ENCODE peak calls at places on chromosomes 6 and 20, in five cellular contexts. T is heart right ventricle, Q is lower lobe of right lung, U is pancreas, J is stomach. C is an unnamed sample.

GRCh38 chr6:87118054-87118453 is 23.1 kb upstream of the CGA start:
- DNase-seq in T (no peak), Q (no peak), U (no peak), J (no peak), C (no peak)

GRCh38 chr6:169722362-169723199 is 1.7 kb downstream of the PHF10 start:
- DNase-seq in Q (peak; percentile 64), J (peak; percentile 43), T (peak; percentile 39), U (peak; percentile 42), C (no peak)

GRCh38 chr20:19964289-19965263 is 52.6 kb upstream of the NAA20 start:
- DNase-seq in T (no peak), Q (peak; percentile 57), U (peak; percentile 46), J (peak; percentile 54), C (no peak)

GRCh38 chr6:57261896-57262295 is 39.8 kb upstream of the RAB23 start:
- DNase-seq in Q (no peak), J (no peak), U (no peak), T (no peak), C (no peak)

GRCh38 chr6:101477436-101477835 is 83.9 kb downstream of the GRIK2 start:
- DNase-seq in J (no peak), U (no peak), Q (no peak), T (no peak), C (no peak)

GRCh38 chr6:130202782-130203181 is 20.0 kb downstream of the SAMD3 start:
- DNase-seq in U (no peak), Q (no peak), J (no peak), T (no peak), C (no peak)

GRCh38 chr20:59004763-59005522 is 2.1 kb downstream of the CTSZ start:
- DNase-seq in Q (peak; percentile 87), U (no peak), T (peak; percentile 64), J (peak; percentile 48), C (no peak)

GRCh38 chr6:54646551-54647300 is 199.8 kb upstream of the FAM83B start:
- DNase-seq in T (no peak), U (no peak), Q (no peak), J (no peak), C (no peak)

GRCh38 chr6:80001337-80001736 is 3.1 kb upstream of the TTK start:
- DNase-seq in U (no peak), T (no peak), J (no peak), Q (no peak), C (no peak)

GRCh38 chr6:111604259-111605099 is 1.2 kb downstream of the TRAF3IP2 start:
- DNase-seq in J (peak; percentile 49), Q (no peak), U (no peak), T (peak; percentile 58), C (no peak)

GRCh38 chr20:517221-517620 is 26.4 kb downstream of the CSNK2A1 start:
- DNase-seq in T (no peak), J (no peak), U (no peak), Q (no peak), C (no peak)
- H3K27ac ChIP-seq in T (no peak overlapping the region), J (no peak overlapping the region), U (no peak overlapping the region), Q (no peak overlapping the region), C (no peak overlapping the region)

DNA sequence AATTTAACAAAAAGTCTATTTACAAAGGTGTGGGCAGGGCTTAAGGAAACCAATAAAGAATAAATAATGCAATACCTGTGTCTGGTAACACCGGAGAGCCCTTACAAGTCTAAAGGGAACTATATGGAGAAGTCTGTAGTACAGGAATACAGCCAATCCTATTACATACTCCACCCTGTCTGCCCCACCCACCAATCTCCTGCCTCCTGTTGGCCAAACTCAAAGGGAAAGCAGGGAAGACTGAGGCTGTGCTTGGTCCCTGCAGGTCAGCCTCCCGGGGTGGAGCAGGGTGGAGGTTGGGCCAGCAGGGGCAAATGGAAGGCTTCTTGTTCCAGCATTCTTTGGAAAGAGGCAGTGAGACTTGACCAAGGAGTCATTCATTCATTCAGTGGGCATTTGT is 31.5 kb downstream of the METTL24 start:
- DNase-seq in U (no peak), T (no peak), J (no peak), Q (no peak), C (no peak)
- H3K27ac ChIP-seq in U (no peak overlapping the region), T (no peak overlapping the region), J (no peak overlapping the region), Q (peak overlapping the region; percentile 11), C (peak overlapping the region; percentile 65)

GRCh38 chr6:108563292-108563691 is 2.6 kb downstream of the FOXO3 start:
- DNase-seq in Q (no peak), T (no peak), J (no peak), U (no peak), C (no peak)

GRCh38 chr6:108564178-108564577 is 3.5 kb downstream of the FOXO3 start:
- DNase-seq in J (no peak), U (no peak), Q (no peak), T (no peak), C (no peak)

GRCh38 chr6:108560463-108561308 is at the start of gene FOXO3:
- DNase-seq in Q (peak; percentile 96), J (peak; percentile 95), U (peak; percentile 96), T (peak; percentile 93), C (peak; percentile 85)

GRCh38 chr6:108561742-108562502 is 1.2 kb downstream of the FOXO3 start:
- DNase-seq in Q (peak; percentile 61), T (peak; percentile 48), J (no peak), U (peak; percentile 52), C (peak; percentile 16)

GRCh38 chr6:108562503-108562993 is 1.8 kb downstream of the FOXO3 start:
- DNase-seq in U (peak; percentile 64), Q (peak; percentile 77), T (peak; percentile 34), J (peak; percentile 71), C (peak; percentile 48)
- H3K27ac ChIP-seq in U (peak overlapping the region; percentile 99), Q (peak overlapping the region; percentile 100), T (peak overlapping the region; percentile 99), J (peak overlapping the region; percentile 100), C (peak overlapping the region; percentile 73)

DNA sequence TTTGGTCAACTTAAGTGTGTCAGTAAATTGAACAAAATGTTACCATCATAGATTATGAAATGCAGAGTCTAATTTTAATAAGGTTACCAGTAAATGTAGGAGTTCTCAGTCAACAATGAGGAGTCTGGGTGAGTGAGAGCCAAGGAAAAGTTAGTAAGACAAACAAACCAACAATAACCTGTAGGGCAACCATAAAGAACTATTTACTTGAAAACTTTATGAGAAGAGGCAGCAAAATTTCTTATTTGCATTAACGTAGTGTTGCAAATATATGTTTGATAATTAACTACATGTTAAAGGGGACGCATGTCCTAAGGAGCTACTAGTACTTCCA is 131.1 kb upstream of the SOX4 start:
- DNase-seq in U (no peak), Q (no peak), J (no peak), T (no peak), C (no peak)
- H3K27ac ChIP-seq in U (no peak overlapping the region), Q (no peak overlapping the region), J (no peak overlapping the region), T (no peak overlapping the region), C (no peak overlapping the region)

GRCh38 chr20:35541783-35542662 is at the start of gene ERGIC3:
- DNase-seq in J (peak; percentile 98), Q (peak; percentile 98), U (peak; percentile 99), T (peak; percentile 98), C (peak; percentile 77)
- H3K27ac ChIP-seq in J (peak within 1 kb of the TSS; percentile 83), Q (peak within 1 kb of the TSS; percentile 80), U (peak within 1 kb of the TSS; percentile 76), T (peak within 1 kb of the TSS; percentile 80), C (no peak within 1 kb of the TSS)

GRCh38 chr20:49792611-49793010 is 20.0 kb upstream of the SLC9A8 start:
- DNase-seq in T (no peak), J (no peak), Q (no peak), U (no peak), C (no peak)

GRCh38 chr20:49794336-49795124 is 18.1 kb upstream of the SLC9A8 start:
- DNase-seq in T (no peak), U (no peak), J (no peak), Q (peak; percentile 65), C (no peak)

GRCh38 chr20:49790077-49790798 is 22.4 kb upstream of the SLC9A8 start:
- DNase-seq in T (peak; percentile 40), Q (no peak), U (no peak), J (no peak), C (no peak)

GRCh38 chr20:49792006-49792405 is 20.6 kb upstream of the SLC9A8 start:
- DNase-seq in U (no peak), T (no peak), J (no peak), Q (no peak), C (no peak)

DNA sequence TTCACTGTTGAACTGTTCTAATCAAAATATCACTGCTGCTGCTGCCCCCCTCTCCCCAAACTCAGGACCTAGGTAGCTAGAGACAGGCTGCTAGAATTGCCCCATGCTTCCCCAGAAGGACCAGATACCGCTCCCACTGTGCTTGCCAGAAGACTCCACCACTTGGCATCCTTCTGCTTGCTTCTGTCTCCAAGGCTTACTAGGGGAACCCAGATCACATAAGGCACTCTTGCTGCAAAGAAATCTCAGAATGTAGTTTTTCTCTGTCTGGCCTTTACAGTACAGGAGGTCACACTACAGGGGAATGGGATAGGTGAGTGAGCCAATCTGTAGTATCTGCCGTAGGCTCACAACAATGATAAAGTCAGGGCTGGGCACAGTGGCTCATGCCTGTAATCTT is 21.5 kb upstream of the SLC9A8 start:
- DNase-seq in J (no peak), T (no peak), Q (no peak), U (no peak), C (no peak)
- H3K27ac ChIP-seq in J (no peak overlapping the region), T (peak overlapping the region; percentile 64), Q (peak overlapping the region; percentile 44), U (no peak overlapping the region), C (no peak overlapping the region)

GRCh38 chr20:50820515-50821256 is 25.8 kb downstream of the BCAS4 start:
- DNase-seq in J (no peak), U (no peak), Q (no peak), T (no peak), C (no peak)

GRCh38 chr20:50821994-50822393 is 27.1 kb downstream of the BCAS4 start:
- DNase-seq in U (no peak), Q (no peak), T (no peak), J (no peak), C (no peak)

GRCh38 chr20:50821257-50821921 is 26.5 kb downstream of the BCAS4 start:
- DNase-seq in T (no peak), J (no peak), Q (no peak), U (no peak), C (no peak)

GRCh38 chr20:50824137-50824536 is 29.3 kb downstream of the BCAS4 start:
- DNase-seq in U (peak; percentile 40), J (peak; percentile 92), Q (no peak), T (peak; percentile 20), C (no peak)

GRCh38 chr20:50823319-50823718 is 28.5 kb downstream of the BCAS4 start:
- DNase-seq in U (no peak), T (no peak), Q (no peak), J (no peak), C (no peak)
- H3K27ac ChIP-seq in U (no peak overlapping the region), T (no peak overlapping the region), Q (no peak overlapping the region), J (no peak overlapping the region), C (no peak overlapping the region)

C was measured in caudate nucleus.